ENCODE peak calls at places on chromosomes 11 and 22, in six cellular contexts. C is AG04450, X is T47D, P is HuH-7.5, L is retinal pigment epithelial cell, D is GM23248. U is an unnamed sample.

GRCh38 chr22:49297871-49298721 is 529.6 kb downstream of the BRD1 start:
- DNase-seq in D (no peak), P (no peak), C (no peak), X (no peak), L (no peak), U (no peak)

GRCh38 chr11:28089378-28089777 is 18.6 kb downstream of the KIF18A start:
- DNase-seq in P (no peak), C (no peak), D (no peak), X (no peak), L (no peak), U (no peak)

GRCh38 chr11:9601876-9602199 is 28.4 kb downstream of the WEE1 start:
- DNase-seq in P (no peak), C (no peak), D (no peak), L (no peak), X (no peak), U (no peak)

GRCh38 chr22:41910599-41911291 is 4.1 kb downstream of the SHISA8 start:
- DNase-seq in L (peak), X (no peak), C (no peak), D (peak), P (no peak), U (peak)

GRCh38 chr11:65274734-65275682 is 13.2 kb downstream of the POLA2 start:
- DNase-seq in X (peak), D (peak), L (no peak), C (peak), P (no peak), U (peak)

GRCh38 chr11:47324520-47324919 is 28.0 kb downstream of the MYBPC3 start:
- DNase-seq in P (no peak), X (no peak), D (no peak), L (no peak), C (no peak), U (no peak)

GRCh38 chr11:2769779-2770555 is 70.2 kb upstream of the KCNQ1OT1 start:
- DNase-seq in L (no peak), X (no peak), C (no peak), D (no peak), P (no peak), U (peak)

GRCh38 chr11:69791266-69791665 is 16.1 kb upstream of the FGF4 start:
- DNase-seq in C (no peak), X (no peak), L (peak), P (no peak), D (peak), U (no peak)

GRCh38 chr11:130815074-130815802 is 101.0 kb downstream of the SNX19 start:
- DNase-seq in D (no peak), L (peak), C (no peak), X (no peak), P (no peak), U (no peak)

GRCh38 chr22:25404556-25404922 is 159.9 kb upstream of the GRK3 start:
- DNase-seq in D (peak), X (peak), C (no peak), L (no peak), P (no peak), U (no peak)

GRCh38 chr11:36452231-36452630 is 57.8 kb downstream of the TRAF6 start:
- DNase-seq in C (no peak), D (peak), P (no peak), X (no peak), L (no peak), U (no peak)

GRCh38 chr11:47373876-47374820 is 4.2 kb downstream of the SPI1 start:
- DNase-seq in X (peak), C (peak), D (peak), L (no peak), P (peak), U (peak)

GRCh38 chr11:7579226-7579825 is 65.5 kb downstream of the PPFIBP2 start:
- DNase-seq in D (peak), C (no peak), X (no peak), P (no peak), L (no peak), U (no peak)

GRCh38 chr11:124602193-124602592 is 9.0 kb upstream of the PANX3 start:
- DNase-seq in D (peak), L (no peak), P (no peak), C (no peak), X (no peak), U (no peak)

GRCh38 chr11:6228520-6228919 is 5.9 kb downstream of the FHIP1B start:
- DNase-seq in D (no peak), C (no peak), X (no peak), P (no peak), L (no peak), U (no peak)

GRCh38 chr11:68831124-68831523 is 10.6 kb downstream of the CPT1A start:
- DNase-seq in P (no peak), C (no peak), D (no peak), X (no peak), L (no peak), U (no peak)

GRCh38 chr22:22391543-22391942 is 117.0 kb downstream of the ZNF280B start:
- DNase-seq in L (no peak), D (no peak), C (no peak), P (no peak), X (no peak), U (no peak)

GRCh38 chr11:16993495-16993894 is 20.7 kb downstream of the PLEKHA7 start:
- DNase-seq in X (no peak), L (no peak), P (no peak), D (no peak), C (no peak), U (no peak)

GRCh38 chr22:23305321-23305910 is 125.1 kb downstream of the BCR start:
- DNase-seq in P (no peak), L (no peak), D (peak), X (no peak), C (no peak), U (no peak)

GRCh38 chr11:44351006-44351660 is 41.2 kb upstream of the ALX4 start:
- DNase-seq in C (no peak), D (no peak), X (no peak), P (no peak), L (no peak), U (no peak)

GRCh38 chr22:45804986-45805325 is 133.3 kb downstream of the ATXN10 start:
- DNase-seq in L (peak), C (peak), X (no peak), P (no peak), D (peak), U (no peak)

GRCh38 chr11:113316251-113316650 is 1.9 kb downstream of the TTC12 start:
- DNase-seq in P (no peak), X (no peak), L (no peak), D (no peak), C (no peak), U (no peak)

GRCh38 chr22:39938509-39938908 is 21.7 kb upstream of the TMA7B start:
- DNase-seq in X (no peak), L (no peak), P (no peak), D (no peak), C (no peak), U (no peak)

GRCh38 chr11:125069796-125070195 is 6.7 kb downstream of the SLC37A2 start:
- DNase-seq in P (no peak), X (no peak), L (no peak), C (no peak), D (peak), U (no peak)

GRCh38 chr11:46277623-46278386 is at the start of gene CREB3L1:
- DNase-seq in L (no peak), P (peak), C (no peak), X (no peak), D (peak), U (peak)

GRCh38 chr11:120236169-120237107 is 3.5 kb upstream of the POU2F3 start:
- DNase-seq in C (no peak), P (no peak), D (peak), X (peak), L (no peak), U (no peak)

GRCh38 chr11:29217901-29218300 is 798.9 kb downstream of the KCNA4 start:
- DNase-seq in L (no peak), P (no peak), X (no peak), D (no peak), C (no peak), U (no peak)

GRCh38 chr11:65217441-65218423 is 36.0 kb downstream of the CAPN1 start:
- DNase-seq in P (no peak), L (no peak), X (no peak), D (no peak), C (no peak), U (no peak)

GRCh38 chr11:130631119-130631518 is 182.7 kb downstream of the ADAMTS15 start:
- DNase-seq in X (no peak), C (no peak), P (no peak), L (peak), D (peak), U (no peak)

GRCh38 chr11:45858751-45859398 is 11.6 kb downstream of the CRY2 start:
- DNase-seq in X (no peak), L (no peak), C (no peak), D (no peak), P (no peak), U (no peak)

U was measured in prostate gland.